ENCODE peak calls at places on chromosomes 11 and 22, in seven cellular contexts. H is SK-N-SH; R is stromal cell of bone marrow; G is GM19239; E is stimulated activated CD4-positive, alpha-beta T cell treated with anti-CD3 and anti-CD28 coated beads, TNF-alpha, amount 100 ng/mL, for 4 hours; O is head of caudate nucleus; T is cardiac fibroblast. M is an unnamed sample.

GRCh38 chr11:73223998-73224730 is 6.1 kb downstream of the P2RY2 start:
- DNase-seq in H (peak), T (no peak), O (no peak), G (no peak), R (no peak), E (no peak), M (no peak)

GRCh38 chr11:20110908-20111669 is 49.2 kb downstream of the DBX1 start:
- DNase-seq in E (no peak), H (peak), R (peak), T (peak), G (peak), O (peak), M (peak)

GRCh38 chr11:64181506-64182411 is 4.2 kb upstream of the STIP1 start:
- DNase-seq in O (peak), G (peak), R (peak), E (no peak), H (peak), T (peak), M (no peak)

GRCh38 chr11:111731839-111732238 is 34.4 kb downstream of the PPP2R1B start:
- DNase-seq in O (peak), E (no peak), H (no peak), R (peak), G (no peak), T (no peak), M (no peak)

GRCh38 chr11:13339196-13340153 is 61.9 kb downstream of the BMAL1 start:
- DNase-seq in R (peak), H (no peak), O (no peak), T (peak), G (no peak), E (peak), M (no peak)

GRCh38 chr11:13210424-13210823 is 67.2 kb upstream of the BMAL1 start:
- DNase-seq in R (peak), H (peak), T (peak), O (peak), G (no peak), E (no peak), M (no peak)

GRCh38 chr22:21047730-21048129 is 2.0 kb downstream of the LRRC74B start:
- DNase-seq in T (no peak), R (no peak), O (no peak), E (no peak), H (no peak), G (no peak), M (no peak)

GRCh38 chr11:70077411-70078094 is 564 bp upstream of the ANO1 start:
- DNase-seq in E (no peak), G (no peak), H (no peak), T (no peak), R (no peak), O (no peak), M (no peak)

GRCh38 chr11:36453678-36454077 is 56.4 kb downstream of the TRAF6 start:
- DNase-seq in H (no peak), R (no peak), O (no peak), E (no peak), G (no peak), T (no peak), M (no peak)

GRCh38 chr11:86596861-86597632 is 75.4 kb downstream of the ME3 start:
- DNase-seq in R (no peak), T (peak), G (no peak), H (no peak), O (no peak), E (no peak), M (no peak)

GRCh38 chr11:64862914-64863313 is 15.5 kb downstream of the EHD1 start:
- DNase-seq in G (no peak), E (no peak), H (no peak), R (no peak), O (no peak), T (peak), M (no peak)

GRCh38 chr11:281486-282161 is 3.4 kb downstream of the NLRP6 start:
- DNase-seq in G (no peak), R (no peak), E (no peak), H (peak), T (no peak), O (no peak), M (no peak)

GRCh38 chr11:111265421-111265820 is 19.9 kb downstream of the POU2AF2 start:
- DNase-seq in O (no peak), T (no peak), G (no peak), E (no peak), R (no peak), H (no peak), M (no peak)

GRCh38 chr22:30038219-30038618 is 42.0 kb upstream of the HORMAD2 start:
- DNase-seq in R (peak), H (no peak), E (no peak), G (no peak), O (no peak), T (peak), M (no peak)

GRCh38 chr11:18361154-18361553 is 33.2 kb upstream of the LDHA start:
- DNase-seq in H (no peak), T (no peak), E (no peak), R (no peak), G (no peak), O (no peak), M (no peak)

M was measured in stimulated activated CD8-positive, alpha-beta memory T cell treated with anti-CD3 and anti-CD28 coated beads, Interleukin-12 subunit alpha, Interleukin-12 subunit beta, amount 100 ng/mL, for 1 hour.